ENCODE peak calls at places on chromosomes 4 and X, in nine cellular contexts. One of them, this sample, is unnamed.

GRCh38 chr4:6734165-6734786 is 18.3 kb downstream of the BLOC1S4 start:
- ATAC-seq in lung: no peak
- ATAC-seq in RWPE2: no peak
- ATAC-seq in DND-41: no peak
- ATAC-seq in CD8-positive, alpha-beta T cell: no peak
- ATAC-seq in right lobe of liver: no peak
- ATAC-seq in pancreas: no peak
- ATAC-seq in K562: no peak
- ATAC-seq in left lung: no peak
- ATAC-seq in this sample: no peak

GRCh38 chr4:6771229-6771671 is 11.3 kb upstream of the KIAA0232 start:
- ATAC-seq in lung: peak; percentile 3
- ATAC-seq in RWPE2: no peak
- ATAC-seq in DND-41: no peak
- ATAC-seq in CD8-positive, alpha-beta T cell: no peak
- ATAC-seq in right lobe of liver: peak; percentile 47
- ATAC-seq in pancreas: peak; percentile 38
- ATAC-seq in K562: no peak
- ATAC-seq in left lung: peak; percentile 17
- ATAC-seq in this sample: peak; percentile 64

GRCh38 chrX:13398073-13398823 is 78.4 kb upstream of the ATXN3L start:
- ATAC-seq in lung: peak; percentile 81
- ATAC-seq in RWPE2: peak; percentile 94
- ATAC-seq in DND-41: no peak
- ATAC-seq in CD8-positive, alpha-beta T cell: no peak
- ATAC-seq in right lobe of liver: peak; percentile 30
- ATAC-seq in pancreas: peak; percentile 90
- ATAC-seq in K562: peak; percentile 68
- ATAC-seq in left lung: peak; percentile 96
- ATAC-seq in this sample: peak; percentile 89

GRCh38 chr4:121272526-121272925 is 108.3 kb downstream of the QRFPR start:
- ATAC-seq in lung: no peak
- ATAC-seq in RWPE2: peak; percentile 92
- ATAC-seq in DND-41: no peak
- ATAC-seq in CD8-positive, alpha-beta T cell: no peak
- ATAC-seq in right lobe of liver: no peak
- ATAC-seq in pancreas: peak; percentile 29
- ATAC-seq in K562: peak; percentile 25
- ATAC-seq in left lung: peak; percentile 90
- ATAC-seq in this sample: no peak

GRCh38 chrX:65601530-65602281 is 65.7 kb upstream of the MSN start:
- ATAC-seq in lung: peak; percentile 92
- ATAC-seq in RWPE2: peak; percentile 53
- ATAC-seq in DND-41: peak; percentile 49
- ATAC-seq in CD8-positive, alpha-beta T cell: peak; percentile 73
- ATAC-seq in right lobe of liver: peak; percentile 95
- ATAC-seq in pancreas: peak; percentile 97
- ATAC-seq in K562: peak; percentile 79
- ATAC-seq in left lung: peak; percentile 89
- ATAC-seq in this sample: peak; percentile 93

GRCh38 chrX:103742339-103742738 is 31.6 kb downstream of the TMEM31 start:
- ATAC-seq in lung: no peak
- ATAC-seq in RWPE2: no peak
- ATAC-seq in DND-41: no peak
- ATAC-seq in CD8-positive, alpha-beta T cell: no peak
- ATAC-seq in right lobe of liver: no peak
- ATAC-seq in pancreas: no peak
- ATAC-seq in K562: no peak
- ATAC-seq in left lung: no peak
- ATAC-seq in this sample: no peak

GRCh38 chr4:154551872-154552686 is 1.9 kb upstream of the PLRG1 start:
- ATAC-seq in lung: peak; percentile 78
- ATAC-seq in RWPE2: peak; percentile 68
- ATAC-seq in DND-41: peak; percentile 57
- ATAC-seq in CD8-positive, alpha-beta T cell: peak; percentile 45
- ATAC-seq in right lobe of liver: peak; percentile 79
- ATAC-seq in pancreas: peak; percentile 84
- ATAC-seq in K562: peak; percentile 76
- ATAC-seq in left lung: peak; percentile 77
- ATAC-seq in this sample: peak; percentile 72

GRCh38 chrX:120755066-120755846 is 120.4 kb downstream of the CT47B1 start:
- ATAC-seq in lung: no peak
- ATAC-seq in RWPE2: no peak
- ATAC-seq in DND-41: no peak
- ATAC-seq in CD8-positive, alpha-beta T cell: peak; percentile 36
- ATAC-seq in right lobe of liver: peak; percentile 71
- ATAC-seq in pancreas: peak; percentile 35
- ATAC-seq in K562: peak; percentile 58
- ATAC-seq in left lung: peak; percentile 37
- ATAC-seq in this sample: no peak

GRCh38 chrX:17605676-17606075 is 131.6 kb upstream of the SCML1 start:
- ATAC-seq in lung: no peak
- ATAC-seq in RWPE2: no peak
- ATAC-seq in DND-41: no peak
- ATAC-seq in CD8-positive, alpha-beta T cell: no peak
- ATAC-seq in right lobe of liver: peak; percentile 25
- ATAC-seq in pancreas: no peak
- ATAC-seq in K562: no peak
- ATAC-seq in left lung: no peak
- ATAC-seq in this sample: no peak

DNA sequence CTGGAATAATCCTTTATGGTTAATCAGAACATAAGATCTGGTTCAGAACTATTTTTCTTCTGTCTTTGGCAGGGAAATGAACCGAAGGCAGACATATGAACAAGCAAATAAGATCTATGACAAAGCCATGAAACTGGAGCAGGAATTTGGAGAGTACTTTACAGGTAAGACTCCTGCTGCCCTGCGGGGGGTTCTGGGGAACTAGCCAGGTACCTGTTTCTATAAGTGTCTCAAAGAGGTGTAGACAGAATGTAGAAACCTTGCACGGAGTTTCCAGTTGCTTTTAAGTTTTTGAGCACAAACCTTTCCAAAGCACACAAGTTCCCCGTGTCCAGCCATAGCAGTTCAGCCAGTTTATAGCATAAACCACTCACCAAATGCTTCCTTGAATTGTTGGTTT is 56.2 kb downstream of the DLG3 start:
- ATAC-seq in lung: no peak
- ATAC-seq in RWPE2: no peak
- ATAC-seq in DND-41: no peak
- ATAC-seq in CD8-positive, alpha-beta T cell: no peak
- ATAC-seq in right lobe of liver: no peak
- ATAC-seq in pancreas: no peak
- ATAC-seq in K562: no peak
- ATAC-seq in left lung: peak; percentile 70
- ATAC-seq in this sample: no peak
- H3K36me3 ChIP-seq in lung: peaks cover 4% of the 10 kb centered on the region
- H3K36me3 ChIP-seq in RWPE2: no peaks in the 10 kb centered on the region
- H3K36me3 ChIP-seq in DND-41: no peaks in the 10 kb centered on the region
- H3K36me3 ChIP-seq in CD8-positive, alpha-beta T cell: no peaks in the 10 kb centered on the region
- H3K36me3 ChIP-seq in right lobe of liver: no peaks in the 10 kb centered on the region
- H3K36me3 ChIP-seq in pancreas: no peaks in the 10 kb centered on the region
- H3K36me3 ChIP-seq in K562: no peaks in the 10 kb centered on the region
- H3K36me3 ChIP-seq in left lung: peaks cover 4% of the 10 kb centered on the region
- H3K36me3 ChIP-seq in this sample: peaks cover 73% of the 10 kb centered on the region

GRCh38 chr4:174100910-174101309 is 182.6 kb downstream of the FBXO8 start:
- ATAC-seq in lung: no peak
- ATAC-seq in RWPE2: no peak
- ATAC-seq in DND-41: no peak
- ATAC-seq in CD8-positive, alpha-beta T cell: no peak
- ATAC-seq in right lobe of liver: no peak
- ATAC-seq in pancreas: no peak
- ATAC-seq in K562: no peak
- ATAC-seq in left lung: no peak
- ATAC-seq in this sample: no peak

GRCh38 chr4:174096999-174097398 is 186.5 kb downstream of the FBXO8 start:
- ATAC-seq in lung: no peak
- ATAC-seq in RWPE2: no peak
- ATAC-seq in DND-41: no peak
- ATAC-seq in CD8-positive, alpha-beta T cell: no peak
- ATAC-seq in right lobe of liver: no peak
- ATAC-seq in pancreas: no peak
- ATAC-seq in K562: no peak
- ATAC-seq in left lung: no peak
- ATAC-seq in this sample: no peak

GRCh38 chr4:174099712-174100111 is 183.8 kb downstream of the FBXO8 start:
- ATAC-seq in lung: no peak
- ATAC-seq in RWPE2: no peak
- ATAC-seq in DND-41: no peak
- ATAC-seq in CD8-positive, alpha-beta T cell: no peak
- ATAC-seq in right lobe of liver: no peak
- ATAC-seq in pancreas: no peak
- ATAC-seq in K562: no peak
- ATAC-seq in left lung: no peak
- ATAC-seq in this sample: no peak

GRCh38 chr4:174091130-174091529 is 192.3 kb downstream of the FBXO8 start:
- ATAC-seq in lung: no peak
- ATAC-seq in RWPE2: no peak
- ATAC-seq in DND-41: no peak
- ATAC-seq in CD8-positive, alpha-beta T cell: no peak
- ATAC-seq in right lobe of liver: no peak
- ATAC-seq in pancreas: no peak
- ATAC-seq in K562: no peak
- ATAC-seq in left lung: no peak
- ATAC-seq in this sample: no peak

GRCh38 chr4:174096456-174096855 is 187.0 kb downstream of the FBXO8 start:
- ATAC-seq in lung: no peak
- ATAC-seq in RWPE2: no peak
- ATAC-seq in DND-41: no peak
- ATAC-seq in CD8-positive, alpha-beta T cell: no peak
- ATAC-seq in right lobe of liver: no peak
- ATAC-seq in pancreas: no peak
- ATAC-seq in K562: no peak
- ATAC-seq in left lung: no peak
- ATAC-seq in this sample: no peak
- H3K36me3 ChIP-seq in lung: no peaks in the 10 kb centered on the region
- H3K36me3 ChIP-seq in RWPE2: no peaks in the 10 kb centered on the region
- H3K36me3 ChIP-seq in DND-41: no peaks in the 10 kb centered on the region
- H3K36me3 ChIP-seq in CD8-positive, alpha-beta T cell: no peaks in the 10 kb centered on the region
- H3K36me3 ChIP-seq in right lobe of liver: no peaks in the 10 kb centered on the region
- H3K36me3 ChIP-seq in pancreas: no peaks in the 10 kb centered on the region
- H3K36me3 ChIP-seq in K562: no peaks in the 10 kb centered on the region
- H3K36me3 ChIP-seq in left lung: no peaks in the 10 kb centered on the region
- H3K36me3 ChIP-seq in this sample: no peaks in the 10 kb centered on the region

GRCh38 chr4:186658657-186659056 is 65.0 kb downstream of the FAT1 start:
- ATAC-seq in lung: no peak
- ATAC-seq in RWPE2: no peak
- ATAC-seq in DND-41: no peak
- ATAC-seq in CD8-positive, alpha-beta T cell: no peak
- ATAC-seq in right lobe of liver: no peak
- ATAC-seq in pancreas: no peak
- ATAC-seq in K562: no peak
- ATAC-seq in left lung: no peak
- ATAC-seq in this sample: no peak
- H3K36me3 ChIP-seq in lung: no peaks in the 10 kb centered on the region
- H3K36me3 ChIP-seq in RWPE2: peaks cover 89% of the 10 kb centered on the region
- H3K36me3 ChIP-seq in DND-41: no peaks in the 10 kb centered on the region
- H3K36me3 ChIP-seq in CD8-positive, alpha-beta T cell: no peaks in the 10 kb centered on the region
- H3K36me3 ChIP-seq in right lobe of liver: no peaks in the 10 kb centered on the region
- H3K36me3 ChIP-seq in pancreas: no peaks in the 10 kb centered on the region
- H3K36me3 ChIP-seq in K562: no peaks in the 10 kb centered on the region
- H3K36me3 ChIP-seq in left lung: no peaks in the 10 kb centered on the region
- H3K36me3 ChIP-seq in this sample: peaks cover 25% of the 10 kb centered on the region

DNA sequence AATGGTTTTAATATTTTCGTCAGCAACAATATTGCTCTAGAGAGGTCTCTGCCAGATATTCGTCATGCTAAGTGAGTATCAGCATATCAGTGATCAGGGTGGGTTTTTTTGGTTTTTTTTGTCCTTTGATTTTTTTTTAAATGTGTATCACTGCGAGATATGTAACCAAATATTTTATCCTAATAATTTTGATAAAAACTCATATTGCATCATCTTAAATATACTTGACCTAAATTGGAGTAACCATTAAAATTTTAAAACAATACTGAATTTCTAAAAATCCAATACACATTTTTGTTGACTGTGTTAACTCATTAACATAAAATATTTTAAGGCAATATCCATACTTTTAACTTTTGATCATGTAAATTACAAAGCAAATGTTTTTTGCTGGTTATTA is 498.5 kb downstream of the GALNTL6 start:
- ATAC-seq in lung: no peak
- ATAC-seq in RWPE2: no peak
- ATAC-seq in DND-41: no peak
- ATAC-seq in CD8-positive, alpha-beta T cell: no peak
- ATAC-seq in right lobe of liver: no peak
- ATAC-seq in pancreas: no peak
- ATAC-seq in K562: no peak
- ATAC-seq in left lung: no peak
- ATAC-seq in this sample: no peak
- H3K36me3 ChIP-seq in lung: no peaks in the 10 kb centered on the region
- H3K36me3 ChIP-seq in RWPE2: no peaks in the 10 kb centered on the region
- H3K36me3 ChIP-seq in DND-41: no peaks in the 10 kb centered on the region
- H3K36me3 ChIP-seq in CD8-positive, alpha-beta T cell: no peaks in the 10 kb centered on the region
- H3K36me3 ChIP-seq in right lobe of liver: no peaks in the 10 kb centered on the region
- H3K36me3 ChIP-seq in pancreas: no peaks in the 10 kb centered on the region
- H3K36me3 ChIP-seq in K562: no peaks in the 10 kb centered on the region
- H3K36me3 ChIP-seq in left lung: no peaks in the 10 kb centered on the region
- H3K36me3 ChIP-seq in this sample: no peaks in the 10 kb centered on the region

DNA sequence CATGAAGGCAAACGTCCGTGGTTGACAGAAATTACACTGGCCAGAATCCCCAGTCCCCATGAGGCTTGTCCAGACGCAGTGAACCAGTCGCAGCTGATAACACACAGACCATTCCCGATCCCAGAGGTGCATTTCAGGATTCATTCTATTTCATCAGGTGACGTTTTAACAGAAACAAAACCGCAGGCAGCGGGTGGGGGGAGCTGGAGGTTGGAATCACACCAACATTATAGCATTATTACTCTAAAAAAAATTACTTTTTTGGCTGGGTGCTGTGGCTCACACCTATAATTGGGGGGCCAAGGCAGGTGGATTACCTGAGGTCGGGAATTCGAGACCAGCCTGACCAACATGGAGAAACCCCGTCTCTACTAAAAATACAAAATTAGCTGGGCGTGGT is 25.2 kb downstream of the NOP14 start:
- ATAC-seq in lung: no peak
- ATAC-seq in RWPE2: no peak
- ATAC-seq in DND-41: no peak
- ATAC-seq in CD8-positive, alpha-beta T cell: no peak
- ATAC-seq in right lobe of liver: no peak
- ATAC-seq in pancreas: no peak
- ATAC-seq in K562: no peak
- ATAC-seq in left lung: no peak
- ATAC-seq in this sample: no peak
- H3K36me3 ChIP-seq in lung: peaks cover 46% of the 10 kb centered on the region
- H3K36me3 ChIP-seq in RWPE2: peaks cover 58% of the 10 kb centered on the region
- H3K36me3 ChIP-seq in DND-41: peaks cover 70% of the 10 kb centered on the region
- H3K36me3 ChIP-seq in CD8-positive, alpha-beta T cell: peaks cover 45% of the 10 kb centered on the region
- H3K36me3 ChIP-seq in right lobe of liver: peaks cover 44% of the 10 kb centered on the region
- H3K36me3 ChIP-seq in pancreas: peaks cover 15% of the 10 kb centered on the region
- H3K36me3 ChIP-seq in K562: peaks cover 64% of the 10 kb centered on the region
- H3K36me3 ChIP-seq in left lung: peaks cover 60% of the 10 kb centered on the region
- H3K36me3 ChIP-seq in this sample: no peaks in the 10 kb centered on the region

DNA sequence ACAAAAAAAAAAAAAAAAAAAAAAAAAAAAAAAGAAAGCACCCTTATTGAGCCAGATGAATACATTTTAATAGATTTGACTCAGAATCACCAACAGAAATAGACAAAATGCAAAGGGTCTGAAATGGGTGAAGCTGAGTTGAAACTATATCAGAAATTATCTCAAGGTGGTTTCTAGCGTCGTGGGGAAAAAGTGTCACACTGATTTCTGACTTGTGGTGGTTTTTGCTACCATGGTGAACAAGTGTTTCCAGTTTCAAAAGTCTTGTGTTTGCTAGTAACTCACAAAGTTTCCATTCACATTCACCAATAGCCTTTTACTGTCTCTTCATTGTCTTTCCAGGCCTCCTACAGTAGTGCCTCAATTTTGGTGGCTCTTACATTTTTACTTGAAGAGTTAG is 135.5 kb downstream of the ARHGAP24 start:
- ATAC-seq in lung: no peak
- ATAC-seq in RWPE2: no peak
- ATAC-seq in DND-41: no peak
- ATAC-seq in CD8-positive, alpha-beta T cell: no peak
- ATAC-seq in right lobe of liver: no peak
- ATAC-seq in pancreas: no peak
- ATAC-seq in K562: no peak
- ATAC-seq in left lung: no peak
- ATAC-seq in this sample: no peak
- H3K36me3 ChIP-seq in lung: no peaks in the 10 kb centered on the region
- H3K36me3 ChIP-seq in RWPE2: no peaks in the 10 kb centered on the region
- H3K36me3 ChIP-seq in DND-41: no peaks in the 10 kb centered on the region
- H3K36me3 ChIP-seq in CD8-positive, alpha-beta T cell: no peaks in the 10 kb centered on the region
- H3K36me3 ChIP-seq in right lobe of liver: no peaks in the 10 kb centered on the region
- H3K36me3 ChIP-seq in pancreas: no peaks in the 10 kb centered on the region
- H3K36me3 ChIP-seq in K562: no peaks in the 10 kb centered on the region
- H3K36me3 ChIP-seq in left lung: no peaks in the 10 kb centered on the region
- H3K36me3 ChIP-seq in this sample: no peaks in the 10 kb centered on the region

This sample was measured in gastroesophageal sphincter.